ENCODE peak calls at places on chromosomes 4 and X, in five cellular contexts. One of them, this sample, is unnamed.

GRCh38 chr4:168864831-168865541 is 145.1 kb downstream of the CBR4 start:
- DNase-seq in stimulated activated CD8-positive, alpha-beta memory T cell treated with anti-CD3 and anti-CD28 coated beads, Interleukin-15, amount 100 ng/mL, for 24 hours: no peak
- DNase-seq in A549: no peak
- DNase-seq in GM12864: no peak
- DNase-seq in activated CD8-positive, alpha-beta memory T cell treated with anti-CD3 and anti-CD28 coated beads for 48 hours: no peak
- DNase-seq in this sample: no peak

GRCh38 chr4:57037982-57038604 is 59.4 kb downstream of the POLR2B start:
- DNase-seq in stimulated activated CD8-positive, alpha-beta memory T cell treated with anti-CD3 and anti-CD28 coated beads, Interleukin-15, amount 100 ng/mL, for 24 hours: no peak
- DNase-seq in A549: peak
- DNase-seq in GM12864: no peak
- DNase-seq in activated CD8-positive, alpha-beta memory T cell treated with anti-CD3 and anti-CD28 coated beads for 48 hours: no peak
- DNase-seq in this sample: no peak

GRCh38 chr4:79603681-79604080 is 195.7 kb upstream of the GK2 start:
- DNase-seq in stimulated activated CD8-positive, alpha-beta memory T cell treated with anti-CD3 and anti-CD28 coated beads, Interleukin-15, amount 100 ng/mL, for 24 hours: no peak
- DNase-seq in A549: no peak
- DNase-seq in GM12864: no peak
- DNase-seq in activated CD8-positive, alpha-beta memory T cell treated with anti-CD3 and anti-CD28 coated beads for 48 hours: no peak
- DNase-seq in this sample: no peak

GRCh38 chrX:13103914-13104274 is 59.5 kb upstream of the FAM9C start:
- DNase-seq in stimulated activated CD8-positive, alpha-beta memory T cell treated with anti-CD3 and anti-CD28 coated beads, Interleukin-15, amount 100 ng/mL, for 24 hours: no peak
- DNase-seq in A549: no peak
- DNase-seq in GM12864: no peak
- DNase-seq in activated CD8-positive, alpha-beta memory T cell treated with anti-CD3 and anti-CD28 coated beads for 48 hours: no peak
- DNase-seq in this sample: no peak

GRCh38 chr4:7655549-7656243 is 221.0 kb upstream of the PSAPL1 start:
- DNase-seq in stimulated activated CD8-positive, alpha-beta memory T cell treated with anti-CD3 and anti-CD28 coated beads, Interleukin-15, amount 100 ng/mL, for 24 hours: no peak
- DNase-seq in A549: no peak
- DNase-seq in GM12864: no peak
- DNase-seq in activated CD8-positive, alpha-beta memory T cell treated with anti-CD3 and anti-CD28 coated beads for 48 hours: no peak
- DNase-seq in this sample: no peak

GRCh38 chrX:110425222-110425621 is 66.6 kb downstream of the RTL9 start:
- DNase-seq in stimulated activated CD8-positive, alpha-beta memory T cell treated with anti-CD3 and anti-CD28 coated beads, Interleukin-15, amount 100 ng/mL, for 24 hours: no peak
- DNase-seq in A549: no peak
- DNase-seq in GM12864: no peak
- DNase-seq in activated CD8-positive, alpha-beta memory T cell treated with anti-CD3 and anti-CD28 coated beads for 48 hours: no peak
- DNase-seq in this sample: no peak

GRCh38 chr4:102562995-102563394 is 61.8 kb downstream of the NFKB1 start:
- DNase-seq in stimulated activated CD8-positive, alpha-beta memory T cell treated with anti-CD3 and anti-CD28 coated beads, Interleukin-15, amount 100 ng/mL, for 24 hours: no peak
- DNase-seq in A549: no peak
- DNase-seq in GM12864: no peak
- DNase-seq in activated CD8-positive, alpha-beta memory T cell treated with anti-CD3 and anti-CD28 coated beads for 48 hours: no peak
- DNase-seq in this sample: no peak

GRCh38 chr4:178970433-178971140 is 1528.3 kb upstream of the AGA start:
- DNase-seq in stimulated activated CD8-positive, alpha-beta memory T cell treated with anti-CD3 and anti-CD28 coated beads, Interleukin-15, amount 100 ng/mL, for 24 hours: no peak
- DNase-seq in A549: no peak
- DNase-seq in GM12864: no peak
- DNase-seq in activated CD8-positive, alpha-beta memory T cell treated with anti-CD3 and anti-CD28 coated beads for 48 hours: no peak
- DNase-seq in this sample: no peak

GRCh38 chr4:86855572-86855971 is 6.4 kb upstream of the SLC10A6 start:
- DNase-seq in stimulated activated CD8-positive, alpha-beta memory T cell treated with anti-CD3 and anti-CD28 coated beads, Interleukin-15, amount 100 ng/mL, for 24 hours: no peak
- DNase-seq in A549: peak
- DNase-seq in GM12864: no peak
- DNase-seq in activated CD8-positive, alpha-beta memory T cell treated with anti-CD3 and anti-CD28 coated beads for 48 hours: no peak
- DNase-seq in this sample: no peak

GRCh38 chr4:140800686-140801085 is 44.5 kb upstream of the TBC1D9 start:
- DNase-seq in stimulated activated CD8-positive, alpha-beta memory T cell treated with anti-CD3 and anti-CD28 coated beads, Interleukin-15, amount 100 ng/mL, for 24 hours: no peak
- DNase-seq in A549: no peak
- DNase-seq in GM12864: no peak
- DNase-seq in activated CD8-positive, alpha-beta memory T cell treated with anti-CD3 and anti-CD28 coated beads for 48 hours: no peak
- DNase-seq in this sample: no peak

GRCh38 chrX:68846536-68846935 is 17.7 kb downstream of the EFNB1 start:
- DNase-seq in stimulated activated CD8-positive, alpha-beta memory T cell treated with anti-CD3 and anti-CD28 coated beads, Interleukin-15, amount 100 ng/mL, for 24 hours: no peak
- DNase-seq in A549: no peak
- DNase-seq in GM12864: no peak
- DNase-seq in activated CD8-positive, alpha-beta memory T cell treated with anti-CD3 and anti-CD28 coated beads for 48 hours: no peak
- DNase-seq in this sample: no peak

GRCh38 chrX:23803931-23804381 is 21.0 kb downstream of the SAT1 start:
- DNase-seq in stimulated activated CD8-positive, alpha-beta memory T cell treated with anti-CD3 and anti-CD28 coated beads, Interleukin-15, amount 100 ng/mL, for 24 hours: no peak
- DNase-seq in A549: peak
- DNase-seq in GM12864: no peak
- DNase-seq in activated CD8-positive, alpha-beta memory T cell treated with anti-CD3 and anti-CD28 coated beads for 48 hours: no peak
- DNase-seq in this sample: no peak

GRCh38 chrX:9897761-9898161 is 69.4 kb upstream of the CLDN34 start:
- DNase-seq in stimulated activated CD8-positive, alpha-beta memory T cell treated with anti-CD3 and anti-CD28 coated beads, Interleukin-15, amount 100 ng/mL, for 24 hours: no peak
- DNase-seq in A549: no peak
- DNase-seq in GM12864: no peak
- DNase-seq in activated CD8-positive, alpha-beta memory T cell treated with anti-CD3 and anti-CD28 coated beads for 48 hours: no peak
- DNase-seq in this sample: no peak

GRCh38 chr4:10074767-10075105 is 41.9 kb downstream of the WDR1 start:
- DNase-seq in stimulated activated CD8-positive, alpha-beta memory T cell treated with anti-CD3 and anti-CD28 coated beads, Interleukin-15, amount 100 ng/mL, for 24 hours: no peak
- DNase-seq in A549: peak
- DNase-seq in GM12864: no peak
- DNase-seq in activated CD8-positive, alpha-beta memory T cell treated with anti-CD3 and anti-CD28 coated beads for 48 hours: no peak
- DNase-seq in this sample: peak

GRCh38 chr4:113646456-113646809 is 115.1 kb downstream of the CAMK2D start:
- DNase-seq in stimulated activated CD8-positive, alpha-beta memory T cell treated with anti-CD3 and anti-CD28 coated beads, Interleukin-15, amount 100 ng/mL, for 24 hours: no peak
- DNase-seq in A549: peak
- DNase-seq in GM12864: no peak
- DNase-seq in activated CD8-positive, alpha-beta memory T cell treated with anti-CD3 and anti-CD28 coated beads for 48 hours: no peak
- DNase-seq in this sample: no peak

GRCh38 chrX:14630724-14631123 is 101.4 kb downstream of the GLRA2 start:
- DNase-seq in stimulated activated CD8-positive, alpha-beta memory T cell treated with anti-CD3 and anti-CD28 coated beads, Interleukin-15, amount 100 ng/mL, for 24 hours: no peak
- DNase-seq in A549: peak
- DNase-seq in GM12864: no peak
- DNase-seq in activated CD8-positive, alpha-beta memory T cell treated with anti-CD3 and anti-CD28 coated beads for 48 hours: no peak
- DNase-seq in this sample: no peak

GRCh38 chrX:96440941-96441340 is 243.7 kb upstream of the DIAPH2 start:
- DNase-seq in stimulated activated CD8-positive, alpha-beta memory T cell treated with anti-CD3 and anti-CD28 coated beads, Interleukin-15, amount 100 ng/mL, for 24 hours: no peak
- DNase-seq in A549: no peak
- DNase-seq in GM12864: no peak
- DNase-seq in activated CD8-positive, alpha-beta memory T cell treated with anti-CD3 and anti-CD28 coated beads for 48 hours: no peak
- DNase-seq in this sample: no peak

GRCh38 chr4:183636923-183637322 is 22.1 kb downstream of the RWDD4 start:
- DNase-seq in stimulated activated CD8-positive, alpha-beta memory T cell treated with anti-CD3 and anti-CD28 coated beads, Interleukin-15, amount 100 ng/mL, for 24 hours: no peak
- DNase-seq in A549: peak
- DNase-seq in GM12864: no peak
- DNase-seq in activated CD8-positive, alpha-beta memory T cell treated with anti-CD3 and anti-CD28 coated beads for 48 hours: no peak
- DNase-seq in this sample: peak

GRCh38 chr4:84470204-84470785 is 28.8 kb downstream of the NKX6-1 start:
- DNase-seq in stimulated activated CD8-positive, alpha-beta memory T cell treated with anti-CD3 and anti-CD28 coated beads, Interleukin-15, amount 100 ng/mL, for 24 hours: no peak
- DNase-seq in A549: peak
- DNase-seq in GM12864: no peak
- DNase-seq in activated CD8-positive, alpha-beta memory T cell treated with anti-CD3 and anti-CD28 coated beads for 48 hours: no peak
- DNase-seq in this sample: no peak

GRCh38 chr4:147735413-147736301 is 3.8 kb downstream of the ARHGAP10 start:
- DNase-seq in stimulated activated CD8-positive, alpha-beta memory T cell treated with anti-CD3 and anti-CD28 coated beads, Interleukin-15, amount 100 ng/mL, for 24 hours: no peak
- DNase-seq in A549: no peak
- DNase-seq in GM12864: no peak
- DNase-seq in activated CD8-positive, alpha-beta memory T cell treated with anti-CD3 and anti-CD28 coated beads for 48 hours: no peak
- DNase-seq in this sample: no peak

GRCh38 chr4:139568206-139568969 is 12.4 kb upstream of the SETD7 start:
- DNase-seq in stimulated activated CD8-positive, alpha-beta memory T cell treated with anti-CD3 and anti-CD28 coated beads, Interleukin-15, amount 100 ng/mL, for 24 hours: no peak
- DNase-seq in A549: no peak
- DNase-seq in GM12864: no peak
- DNase-seq in activated CD8-positive, alpha-beta memory T cell treated with anti-CD3 and anti-CD28 coated beads for 48 hours: no peak
- DNase-seq in this sample: no peak

GRCh38 chr4:41290486-41290885 is 33.8 kb downstream of the UCHL1 start:
- DNase-seq in stimulated activated CD8-positive, alpha-beta memory T cell treated with anti-CD3 and anti-CD28 coated beads, Interleukin-15, amount 100 ng/mL, for 24 hours: no peak
- DNase-seq in A549: no peak
- DNase-seq in GM12864: no peak
- DNase-seq in activated CD8-positive, alpha-beta memory T cell treated with anti-CD3 and anti-CD28 coated beads for 48 hours: no peak
- DNase-seq in this sample: no peak